ENCODE peak calls at places on chromosomes 5 and 9, in four cellular contexts. K, T, E and P are unnamed samples.

GRCh38 chr5:111859533-111860270 is 102.7 kb upstream of the NREP start:
- DNase-seq in K (no peak), T (no peak), E (no peak), P (no peak)

GRCh38 chr5:55410840-55411239 is 103.1 kb downstream of the MTREX start:
- DNase-seq in K (no peak), T (no peak), E (no peak), P (no peak)

GRCh38 chr9:89134709-89135108 is 43.9 kb downstream of the SHC3 start:
- DNase-seq in K (no peak), T (no peak), E (no peak), P (no peak)

GRCh38 chr5:67639311-67639710 is 442.7 kb upstream of the CD180 start:
- DNase-seq in K (no peak), T (no peak), E (no peak), P (no peak)

GRCh38 chr9:109213300-109214121 is 46.5 kb upstream of the FRRS1L start:
- DNase-seq in K (no peak), T (no peak), E (no peak), P (no peak)

GRCh38 chr9:100577776-100578448 is at the start of gene CAVIN4:
- DNase-seq in K (no peak), T (no peak), E (no peak), P (no peak)

GRCh38 chr9:137461663-137462395 is 2.7 kb upstream of the NSMF start:
- DNase-seq in K (no peak), T (peak), E (peak), P (peak)

GRCh38 chr9:133182151-133182550 is 18.4 kb upstream of the GBGT1 start:
- DNase-seq in K (no peak), T (no peak), E (no peak), P (no peak)

GRCh38 chr9:130498298-130498917 is 53.6 kb downstream of the ASS1 start:
- DNase-seq in K (peak), T (no peak), E (no peak), P (peak)

GRCh38 chr5:119313876-119314605 is 41.8 kb upstream of the TNFAIP8 start:
- DNase-seq in K (no peak), T (no peak), E (no peak), P (no peak)
- TF ChIP-seq ATF3 in K (no peak), T (no peak), E (no peak), P (no peak)

GRCh38 chr5:89302102-89302891 is 419.3 kb upstream of the MEF2C start:
- DNase-seq in K (no peak), T (no peak), E (no peak), P (no peak)
- TF ChIP-seq ATF3 in K (no peak), T (no peak), E (no peak), P (no peak)

GRCh38 chr5:153813871-153814270 is 224.8 kb downstream of the FAM114A2 start:
- DNase-seq in K (no peak), T (no peak), E (no peak), P (no peak)

GRCh38 chr5:153818626-153819025 is 220.1 kb downstream of the FAM114A2 start:
- DNase-seq in K (no peak), T (no peak), E (no peak), P (no peak)

GRCh38 chr5:153816870-153817269 is 221.8 kb downstream of the FAM114A2 start:
- DNase-seq in K (no peak), T (no peak), E (no peak), P (no peak)
- TF ChIP-seq ATF3 in K (no peak), T (no peak), E (no peak), P (no peak)

GRCh38 chr5:154249786-154250185 is 59.3 kb downstream of the GALNT10 start:
- DNase-seq in K (no peak), T (no peak), E (no peak), P (no peak)
- TF ChIP-seq ATF3 in K (no peak), T (no peak), E (no peak), P (no peak)